ENCODE peak calls at places on chromosomes 13 and 19, in nine cellular contexts. One of them, this sample, is unnamed.

GRCh38 chr19:11203194-11204075 is 6.1 kb upstream of the KANK2 start:
- DNase-seq in tibial artery: peak; percentile 87
- DNase-seq in CD8-positive, alpha-beta memory T cell: no peak
- DNase-seq in ascending aorta: peak; percentile 95
- DNase-seq in CD4-positive, CD25-positive, alpha-beta regulatory T cell: no peak
- DNase-seq in aorta: peak; percentile 94
- DNase-seq in IMR-90: peak; percentile 71
- DNase-seq in CD8-positive, alpha-beta T cell: no peak
- DNase-seq in fibroblast of lung: peak; percentile 97
- DNase-seq in this sample: peak; percentile 79

GRCh38 chr19:20273951-20274578 is 107.1 kb downstream of the ZNF486 start:
- DNase-seq in fibroblast of lung: no peak
- DNase-seq in tibial artery: no peak
- DNase-seq in IMR-90: no peak
- DNase-seq in aorta: no peak
- DNase-seq in CD8-positive, alpha-beta T cell: no peak
- DNase-seq in CD4-positive, CD25-positive, alpha-beta regulatory T cell: no peak
- DNase-seq in CD8-positive, alpha-beta memory T cell: no peak
- DNase-seq in ascending aorta: no peak
- DNase-seq in this sample: no peak

GRCh38 chr13:45328661-45329105 is 12.3 kb downstream of the TPT1 start:
- DNase-seq in CD8-positive, alpha-beta T cell: no peak
- DNase-seq in IMR-90: peak; percentile 89
- DNase-seq in tibial artery: no peak
- DNase-seq in CD4-positive, CD25-positive, alpha-beta regulatory T cell: no peak
- DNase-seq in aorta: no peak
- DNase-seq in ascending aorta: no peak
- DNase-seq in CD8-positive, alpha-beta memory T cell: no peak
- DNase-seq in fibroblast of lung: peak; percentile 65
- DNase-seq in this sample: no peak

GRCh38 chr19:44530777-44531176 is 1.3 kb upstream of the CEACAM20 start:
- DNase-seq in IMR-90: no peak
- DNase-seq in CD4-positive, CD25-positive, alpha-beta regulatory T cell: no peak
- DNase-seq in ascending aorta: no peak
- DNase-seq in CD8-positive, alpha-beta memory T cell: no peak
- DNase-seq in CD8-positive, alpha-beta T cell: no peak
- DNase-seq in aorta: no peak
- DNase-seq in tibial artery: no peak
- DNase-seq in fibroblast of lung: no peak
- DNase-seq in this sample: no peak

GRCh38 chr19:35714601-35715354 is 3.0 kb upstream of the KMT2B start:
- DNase-seq in CD8-positive, alpha-beta memory T cell: no peak
- DNase-seq in fibroblast of lung: no peak
- DNase-seq in tibial artery: no peak
- DNase-seq in CD4-positive, CD25-positive, alpha-beta regulatory T cell: no peak
- DNase-seq in ascending aorta: no peak
- DNase-seq in aorta: no peak
- DNase-seq in CD8-positive, alpha-beta T cell: no peak
- DNase-seq in IMR-90: no peak
- DNase-seq in this sample: no peak

GRCh38 chr19:38970664-38971532 is 4.6 kb downstream of the FBXO17 start:
- DNase-seq in CD8-positive, alpha-beta memory T cell: no peak
- DNase-seq in IMR-90: no peak
- DNase-seq in aorta: no peak
- DNase-seq in fibroblast of lung: peak; percentile 22
- DNase-seq in tibial artery: no peak
- DNase-seq in ascending aorta: no peak
- DNase-seq in CD8-positive, alpha-beta T cell: no peak
- DNase-seq in CD4-positive, CD25-positive, alpha-beta regulatory T cell: no peak
- DNase-seq in this sample: no peak

GRCh38 chr19:3105641-3106508 is 11.7 kb downstream of the GNA11 start:
- DNase-seq in CD8-positive, alpha-beta memory T cell: no peak
- DNase-seq in ascending aorta: no peak
- DNase-seq in aorta: peak; percentile 68
- DNase-seq in CD8-positive, alpha-beta T cell: no peak
- DNase-seq in CD4-positive, CD25-positive, alpha-beta regulatory T cell: no peak
- DNase-seq in IMR-90: no peak
- DNase-seq in tibial artery: no peak
- DNase-seq in fibroblast of lung: no peak
- DNase-seq in this sample: no peak

GRCh38 chr13:103066079-103066880 is at the start of gene SLC10A2:
- DNase-seq in CD8-positive, alpha-beta memory T cell: no peak
- DNase-seq in tibial artery: no peak
- DNase-seq in fibroblast of lung: no peak
- DNase-seq in ascending aorta: no peak
- DNase-seq in aorta: no peak
- DNase-seq in CD8-positive, alpha-beta T cell: no peak
- DNase-seq in CD4-positive, CD25-positive, alpha-beta regulatory T cell: no peak
- DNase-seq in IMR-90: no peak
- DNase-seq in this sample: peak; percentile 42

GRCh38 chr13:80334582-80335260 is 6.2 kb downstream of the SPRY2 start:
- DNase-seq in ascending aorta: no peak
- DNase-seq in aorta: no peak
- DNase-seq in tibial artery: no peak
- DNase-seq in CD8-positive, alpha-beta T cell: no peak
- DNase-seq in CD8-positive, alpha-beta memory T cell: no peak
- DNase-seq in fibroblast of lung: peak; percentile 44
- DNase-seq in IMR-90: peak; percentile 43
- DNase-seq in CD4-positive, CD25-positive, alpha-beta regulatory T cell: no peak
- DNase-seq in this sample: no peak

GRCh38 chr19:33717878-33718277 is 78.8 kb upstream of the KCTD15 start:
- DNase-seq in ascending aorta: no peak
- DNase-seq in aorta: no peak
- DNase-seq in fibroblast of lung: no peak
- DNase-seq in CD8-positive, alpha-beta memory T cell: no peak
- DNase-seq in CD8-positive, alpha-beta T cell: no peak
- DNase-seq in tibial artery: no peak
- DNase-seq in CD4-positive, CD25-positive, alpha-beta regulatory T cell: no peak
- DNase-seq in IMR-90: no peak
- DNase-seq in this sample: no peak

GRCh38 chr19:55304279-55304978 is 20.6 kb downstream of the BRSK1 start:
- DNase-seq in tibial artery: no peak
- DNase-seq in CD8-positive, alpha-beta T cell: peak; percentile 30
- DNase-seq in aorta: no peak
- DNase-seq in ascending aorta: no peak
- DNase-seq in CD8-positive, alpha-beta memory T cell: no peak
- DNase-seq in CD4-positive, CD25-positive, alpha-beta regulatory T cell: no peak
- DNase-seq in IMR-90: no peak
- DNase-seq in fibroblast of lung: peak; percentile 24
- DNase-seq in this sample: peak; percentile 56

GRCh38 chr19:16445238-16446107 is 26.3 kb downstream of the EPS15L1 start:
- DNase-seq in CD4-positive, CD25-positive, alpha-beta regulatory T cell: no peak
- DNase-seq in ascending aorta: no peak
- DNase-seq in IMR-90: peak; percentile 83
- DNase-seq in fibroblast of lung: peak; percentile 18
- DNase-seq in CD8-positive, alpha-beta memory T cell: no peak
- DNase-seq in aorta: no peak
- DNase-seq in tibial artery: no peak
- DNase-seq in CD8-positive, alpha-beta T cell: no peak
- DNase-seq in this sample: no peak

GRCh38 chr13:50011461-50011860 is 3.8 kb upstream of the KCNRG start:
- DNase-seq in ascending aorta: no peak
- DNase-seq in CD8-positive, alpha-beta memory T cell: no peak
- DNase-seq in fibroblast of lung: no peak
- DNase-seq in IMR-90: no peak
- DNase-seq in tibial artery: no peak
- DNase-seq in CD8-positive, alpha-beta T cell: no peak
- DNase-seq in aorta: no peak
- DNase-seq in CD4-positive, CD25-positive, alpha-beta regulatory T cell: no peak
- DNase-seq in this sample: no peak

GRCh38 chr13:107339209-107339608 is 771.3 kb upstream of the ARGLU1 start:
- DNase-seq in CD4-positive, CD25-positive, alpha-beta regulatory T cell: no peak
- DNase-seq in CD8-positive, alpha-beta T cell: no peak
- DNase-seq in CD8-positive, alpha-beta memory T cell: no peak
- DNase-seq in IMR-90: peak; percentile 69
- DNase-seq in ascending aorta: no peak
- DNase-seq in aorta: no peak
- DNase-seq in fibroblast of lung: peak; percentile 3
- DNase-seq in tibial artery: no peak
- DNase-seq in this sample: no peak

GRCh38 chr13:81929988-81930387 is 1589.1 kb upstream of the SPRY2 start:
- DNase-seq in aorta: no peak
- DNase-seq in CD8-positive, alpha-beta memory T cell: no peak
- DNase-seq in CD4-positive, CD25-positive, alpha-beta regulatory T cell: no peak
- DNase-seq in IMR-90: no peak
- DNase-seq in CD8-positive, alpha-beta T cell: no peak
- DNase-seq in ascending aorta: no peak
- DNase-seq in fibroblast of lung: peak; percentile 14
- DNase-seq in tibial artery: no peak
- DNase-seq in this sample: peak; percentile 82

GRCh38 chr19:23991170-23991569 is 76.5 kb downstream of the ZNF726 start:
- DNase-seq in IMR-90: no peak
- DNase-seq in fibroblast of lung: no peak
- DNase-seq in CD8-positive, alpha-beta T cell: peak; percentile 36
- DNase-seq in aorta: no peak
- DNase-seq in ascending aorta: no peak
- DNase-seq in CD8-positive, alpha-beta memory T cell: no peak
- DNase-seq in CD4-positive, CD25-positive, alpha-beta regulatory T cell: no peak
- DNase-seq in tibial artery: no peak
- DNase-seq in this sample: no peak

GRCh38 chr19:33627962-33628839 is 6.4 kb downstream of the CHST8 start:
- DNase-seq in CD8-positive, alpha-beta T cell: no peak
- DNase-seq in aorta: peak; percentile 36
- DNase-seq in tibial artery: no peak
- DNase-seq in fibroblast of lung: no peak
- DNase-seq in ascending aorta: no peak
- DNase-seq in CD4-positive, CD25-positive, alpha-beta regulatory T cell: no peak
- DNase-seq in CD8-positive, alpha-beta memory T cell: no peak
- DNase-seq in IMR-90: no peak
- DNase-seq in this sample: no peak

GRCh38 chr19:694481-695349 is 537 bp downstream of the PRSS57 start:
- DNase-seq in CD8-positive, alpha-beta memory T cell: no peak
- DNase-seq in fibroblast of lung: no peak
- DNase-seq in IMR-90: no peak
- DNase-seq in CD4-positive, CD25-positive, alpha-beta regulatory T cell: no peak
- DNase-seq in tibial artery: no peak
- DNase-seq in aorta: no peak
- DNase-seq in CD8-positive, alpha-beta T cell: no peak
- DNase-seq in ascending aorta: no peak
- DNase-seq in this sample: no peak

GRCh38 chr19:46069841-46070341 is 29.1 kb upstream of the IGFL4 start:
- DNase-seq in aorta: no peak
- DNase-seq in fibroblast of lung: peak; percentile 96
- DNase-seq in CD4-positive, CD25-positive, alpha-beta regulatory T cell: no peak
- DNase-seq in ascending aorta: no peak
- DNase-seq in tibial artery: no peak
- DNase-seq in IMR-90: peak; percentile 93
- DNase-seq in CD8-positive, alpha-beta memory T cell: no peak
- DNase-seq in CD8-positive, alpha-beta T cell: no peak
- DNase-seq in this sample: no peak

GRCh38 chr13:93296584-93296983 is 70.0 kb downstream of the GPC6 start:
- DNase-seq in tibial artery: no peak
- DNase-seq in ascending aorta: no peak
- DNase-seq in fibroblast of lung: no peak
- DNase-seq in IMR-90: peak; percentile 7
- DNase-seq in aorta: no peak
- DNase-seq in CD8-positive, alpha-beta memory T cell: no peak
- DNase-seq in CD4-positive, CD25-positive, alpha-beta regulatory T cell: no peak
- DNase-seq in CD8-positive, alpha-beta T cell: no peak
- DNase-seq in this sample: no peak

GRCh38 chr13:46624353-46624752 is 71.4 kb downstream of the LRCH1 start:
- DNase-seq in IMR-90: no peak
- DNase-seq in CD8-positive, alpha-beta memory T cell: no peak
- DNase-seq in CD8-positive, alpha-beta T cell: no peak
- DNase-seq in tibial artery: no peak
- DNase-seq in CD4-positive, CD25-positive, alpha-beta regulatory T cell: no peak
- DNase-seq in fibroblast of lung: no peak
- DNase-seq in aorta: no peak
- DNase-seq in ascending aorta: no peak
- DNase-seq in this sample: no peak
- H3K4me1 ChIP-seq in IMR-90: peaks cover 13% of the 10 kb centered on the region
- H3K4me1 ChIP-seq in CD8-positive, alpha-beta memory T cell: peaks cover 12% of the 10 kb centered on the region
- H3K4me1 ChIP-seq in CD8-positive, alpha-beta T cell: peaks cover 20% of the 10 kb centered on the region
- H3K4me1 ChIP-seq in tibial artery: peaks cover 31% of the 10 kb centered on the region
- H3K4me1 ChIP-seq in CD4-positive, CD25-positive, alpha-beta regulatory T cell: peaks cover 10% of the 10 kb centered on the region
- H3K4me1 ChIP-seq in fibroblast of lung: peaks cover 4% of the 10 kb centered on the region
- H3K4me1 ChIP-seq in aorta: peaks cover 11% of the 10 kb centered on the region
- H3K4me1 ChIP-seq in ascending aorta: peaks cover 11% of the 10 kb centered on the region
- H3K4me1 ChIP-seq in this sample: peaks cover 17% of the 10 kb centered on the region

DNA sequence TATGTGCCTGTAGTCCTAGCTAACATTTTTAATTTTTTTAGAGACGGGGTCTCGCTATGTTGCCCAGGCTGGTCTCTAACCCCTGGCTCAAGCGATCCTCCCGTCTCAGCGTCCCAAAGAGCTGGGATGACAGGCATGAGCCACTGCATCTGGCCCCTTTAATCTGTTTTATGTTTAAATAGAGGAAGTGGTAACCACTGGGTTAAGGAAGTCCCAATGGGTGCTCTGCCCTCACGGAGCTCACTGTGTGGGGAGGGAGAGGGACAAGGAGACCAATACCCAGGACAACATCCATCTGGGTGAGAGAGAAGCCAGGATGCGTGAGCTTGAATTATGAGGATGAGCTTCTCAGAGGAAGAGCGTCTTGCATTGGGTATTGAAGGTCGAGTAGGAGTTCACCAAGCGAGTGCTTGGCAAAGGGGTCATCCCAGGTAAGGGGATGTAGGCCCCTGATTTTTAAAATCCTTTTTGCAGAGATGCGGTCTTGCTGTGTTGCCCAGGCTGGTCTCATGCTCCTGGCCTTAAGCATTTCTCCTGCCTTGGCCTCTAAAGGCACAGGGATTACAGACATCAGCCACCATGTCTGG is 13.8 kb downstream of the YJU2 start:
- DNase-seq in CD4-positive, CD25-positive, alpha-beta regulatory T cell: no peak
- DNase-seq in CD8-positive, alpha-beta memory T cell: no peak
- DNase-seq in aorta: no peak
- DNase-seq in IMR-90: no peak
- DNase-seq in fibroblast of lung: no peak
- DNase-seq in tibial artery: no peak
- DNase-seq in CD8-positive, alpha-beta T cell: no peak
- DNase-seq in ascending aorta: no peak
- DNase-seq in this sample: no peak
- H3K36me3 ChIP-seq in CD4-positive, CD25-positive, alpha-beta regulatory T cell: peaks cover 73% of the 10 kb centered on the region
- H3K36me3 ChIP-seq in CD8-positive, alpha-beta memory T cell: peaks cover 18% of the 10 kb centered on the region
- H3K36me3 ChIP-seq in aorta: peaks cover 5% of the 10 kb centered on the region
- H3K36me3 ChIP-seq in IMR-90: peaks cover 32% of the 10 kb centered on the region
- H3K36me3 ChIP-seq in fibroblast of lung: peaks cover 15% of the 10 kb centered on the region
- H3K36me3 ChIP-seq in tibial artery: peaks cover 83% of the 10 kb centered on the region
- H3K36me3 ChIP-seq in CD8-positive, alpha-beta T cell: peaks cover 19% of the 10 kb centered on the region
- H3K36me3 ChIP-seq in ascending aorta: peaks cover 73% of the 10 kb centered on the region
- H3K36me3 ChIP-seq in this sample: peaks cover 32% of the 10 kb centered on the region

GRCh38 chr19:50728084-50728737 is 5.0 kb downstream of the CLEC11A start:
- DNase-seq in tibial artery: peak; percentile 53
- DNase-seq in CD8-positive, alpha-beta T cell: peak; percentile 82
- DNase-seq in ascending aorta: peak; percentile 76
- DNase-seq in aorta: peak; percentile 86
- DNase-seq in CD4-positive, CD25-positive, alpha-beta regulatory T cell: no peak
- DNase-seq in fibroblast of lung: peak; percentile 73
- DNase-seq in CD8-positive, alpha-beta memory T cell: peak; percentile 84
- DNase-seq in IMR-90: peak; percentile 75
- DNase-seq in this sample: peak; percentile 87
- H3K4me3 ChIP-seq in tibial artery: no peak overlapping the region
- H3K4me3 ChIP-seq in CD8-positive, alpha-beta T cell: no peak overlapping the region
- H3K4me3 ChIP-seq in ascending aorta: no peak overlapping the region
- H3K4me3 ChIP-seq in aorta: no peak overlapping the region
- H3K4me3 ChIP-seq in CD4-positive, CD25-positive, alpha-beta regulatory T cell: no peak overlapping the region
- H3K4me3 ChIP-seq in fibroblast of lung: no peak overlapping the region
- H3K4me3 ChIP-seq in CD8-positive, alpha-beta memory T cell: no peak overlapping the region
- H3K4me3 ChIP-seq in IMR-90: peak overlapping the region; percentile 4
- H3K4me3 ChIP-seq in this sample: no peak overlapping the region

DNA sequence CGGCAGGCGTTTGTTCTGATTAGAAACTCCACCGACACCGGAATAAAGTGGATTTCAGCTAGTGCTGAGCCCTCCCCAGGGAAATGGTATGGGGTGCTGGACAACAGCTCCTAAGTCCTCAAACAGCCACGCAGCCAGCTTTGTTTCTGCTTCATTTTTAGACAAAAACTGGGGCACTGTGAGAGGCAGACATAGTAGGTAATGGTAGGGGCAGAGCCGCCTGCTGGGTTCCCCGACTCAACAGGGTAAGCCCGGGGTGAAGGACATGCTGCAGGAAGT is 39.7 kb downstream of the CARS2 start:
- DNase-seq in ascending aorta: no peak
- DNase-seq in fibroblast of lung: no peak
- DNase-seq in CD8-positive, alpha-beta T cell: no peak
- DNase-seq in tibial artery: no peak
- DNase-seq in IMR-90: no peak
- DNase-seq in CD8-positive, alpha-beta memory T cell: no peak
- DNase-seq in aorta: no peak
- DNase-seq in CD4-positive, CD25-positive, alpha-beta regulatory T cell: no peak
- DNase-seq in this sample: no peak
- H3K4me1 ChIP-seq in ascending aorta: no peaks in the 10 kb centered on the region
- H3K4me1 ChIP-seq in fibroblast of lung: no peaks in the 10 kb centered on the region
- H3K4me1 ChIP-seq in CD8-positive, alpha-beta T cell: no peaks in the 10 kb centered on the region
- H3K4me1 ChIP-seq in tibial artery: no peaks in the 10 kb centered on the region
- H3K4me1 ChIP-seq in IMR-90: no peaks in the 10 kb centered on the region
- H3K4me1 ChIP-seq in CD8-positive, alpha-beta memory T cell: no peaks in the 10 kb centered on the region
- H3K4me1 ChIP-seq in aorta: no peaks in the 10 kb centered on the region
- H3K4me1 ChIP-seq in CD4-positive, CD25-positive, alpha-beta regulatory T cell: no peaks in the 10 kb centered on the region
- H3K4me1 ChIP-seq in this sample: peaks cover 14% of the 10 kb centered on the region